ENCODE peak calls at places on chromosome 16, in four cellular contexts. One of them, this sample, is unnamed. For H3K4me1, the result is how much of the 10 kb centered on the place peaks cover.

GRCh38 chr16:977096-977701 is 4.4 kb upstream of the SOX8 start:
- DNase-seq in tibial nerve: no peak
- DNase-seq in breast epithelium: no peak
- DNase-seq in spleen: no peak
- DNase-seq in this sample: no peak

GRCh38 chr16:47644661-47645060 is 183.5 kb downstream of the PHKB start:
- DNase-seq in tibial nerve: no peak
- DNase-seq in breast epithelium: no peak
- DNase-seq in spleen: no peak
- DNase-seq in this sample: no peak

GRCh38 chr16:27204232-27204915 is 1.0 kb downstream of the KDM8 start:
- DNase-seq in tibial nerve: no peak
- DNase-seq in breast epithelium: no peak
- DNase-seq in spleen: peak
- DNase-seq in this sample: no peak

GRCh38 chr16:50864386-50864785 is 122.5 kb downstream of the CYLD start:
- DNase-seq in tibial nerve: no peak
- DNase-seq in breast epithelium: no peak
- DNase-seq in spleen: no peak
- DNase-seq in this sample: peak

GRCh38 chr16:75620326-75621169 is 2.5 kb downstream of the ADAT1 start:
- DNase-seq in tibial nerve: no peak
- DNase-seq in breast epithelium: no peak
- DNase-seq in spleen: peak
- DNase-seq in this sample: no peak

GRCh38 chr16:1152123-1152638 is 725 bp upstream of the CACNA1H start:
- DNase-seq in tibial nerve: no peak
- DNase-seq in breast epithelium: no peak
- DNase-seq in spleen: peak
- DNase-seq in this sample: no peak

GRCh38 chr16:7853197-7853596 is 520.6 kb downstream of the RBFOX1 start:
- DNase-seq in tibial nerve: no peak
- DNase-seq in breast epithelium: no peak
- DNase-seq in spleen: no peak
- DNase-seq in this sample: no peak

GRCh38 chr16:84617068-84617630 is 729 bp downstream of the COTL1 start:
- DNase-seq in tibial nerve: no peak
- DNase-seq in breast epithelium: no peak
- DNase-seq in spleen: peak
- DNase-seq in this sample: no peak

GRCh38 chr16:87722590-87723223 is 43.1 kb downstream of the KLHDC4 start:
- DNase-seq in tibial nerve: no peak
- DNase-seq in breast epithelium: no peak
- DNase-seq in spleen: no peak
- DNase-seq in this sample: no peak

GRCh38 chr16:52203096-52203495 is 343.8 kb downstream of the TOX3 start:
- DNase-seq in tibial nerve: no peak
- DNase-seq in breast epithelium: no peak
- DNase-seq in spleen: no peak
- DNase-seq in this sample: no peak

GRCh38 chr16:56369202-56369601 is 56.1 kb downstream of the AMFR start:
- DNase-seq in tibial nerve: no peak
- DNase-seq in breast epithelium: peak
- DNase-seq in spleen: no peak
- DNase-seq in this sample: no peak

GRCh38 chr16:81611721-81612120 is 167.1 kb downstream of the CMIP start:
- DNase-seq in tibial nerve: no peak
- DNase-seq in breast epithelium: no peak
- DNase-seq in spleen: no peak
- DNase-seq in this sample: no peak

GRCh38 chr16:4009177-4009576 is 107.1 kb downstream of the ADCY9 start:
- DNase-seq in tibial nerve: no peak
- DNase-seq in breast epithelium: no peak
- DNase-seq in spleen: no peak
- DNase-seq in this sample: no peak

GRCh38 chr16:60815865-60816264 is 1220.4 kb downstream of the CDH8 start:
- DNase-seq in tibial nerve: no peak
- DNase-seq in breast epithelium: no peak
- DNase-seq in spleen: no peak
- DNase-seq in this sample: no peak

DNA sequence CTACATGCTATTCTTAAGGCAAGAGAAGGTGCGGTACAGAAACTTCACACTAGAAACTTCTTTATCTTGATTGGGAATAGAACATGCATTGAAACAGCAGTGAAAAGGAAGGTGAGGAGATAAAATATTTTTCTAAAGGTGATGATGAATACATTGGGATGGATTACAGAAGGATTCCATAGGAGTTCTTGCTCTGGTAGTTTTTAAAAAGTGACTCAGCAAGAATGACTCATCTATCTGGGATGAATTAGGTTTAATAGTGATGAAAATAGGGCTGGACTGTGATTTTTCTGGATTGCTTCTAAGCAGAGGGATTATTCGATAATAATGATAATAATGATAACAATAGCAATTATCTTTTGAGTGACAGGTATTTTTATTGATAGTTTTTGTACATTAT is 65.6 kb upstream of the HS3ST4 start:
- DNase-seq in tibial nerve: no peak
- DNase-seq in breast epithelium: no peak
- DNase-seq in spleen: no peak
- DNase-seq in this sample: no peak
- H3K4me1 ChIP-seq in tibial nerve: under half
- H3K4me1 ChIP-seq in breast epithelium: under half
- H3K4me1 ChIP-seq in spleen: under half
- H3K4me1 ChIP-seq in this sample: under half

DNA sequence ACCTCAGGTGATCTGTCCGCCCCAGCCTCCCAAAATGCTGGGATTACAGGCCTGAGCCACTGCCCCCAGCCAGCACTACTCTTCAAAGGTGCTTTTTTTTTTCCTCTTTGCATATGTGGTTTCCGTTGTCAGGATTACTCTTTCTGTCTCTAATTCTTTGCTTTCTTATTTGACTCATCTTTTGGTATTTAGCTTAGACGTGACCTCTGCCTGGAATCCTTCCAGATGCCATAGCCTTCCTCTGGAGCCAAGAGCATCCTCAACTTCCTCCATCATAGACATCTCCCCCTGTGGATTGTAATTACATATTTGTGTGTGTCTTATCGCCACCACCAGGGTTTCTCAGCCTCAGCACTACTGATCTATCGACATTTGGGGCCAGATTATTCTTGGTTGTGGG is 84.4 kb upstream of the XYLT1 start:
- DNase-seq in tibial nerve: no peak
- DNase-seq in breast epithelium: no peak
- DNase-seq in spleen: no peak
- DNase-seq in this sample: no peak
- H3K4me1 ChIP-seq in tibial nerve: under half
- H3K4me1 ChIP-seq in breast epithelium: under half
- H3K4me1 ChIP-seq in spleen: under half
- H3K4me1 ChIP-seq in this sample: under half

GRCh38 chr16:86389566-86390328 is 120.6 kb upstream of the FOXF1 start:
- DNase-seq in tibial nerve: no peak
- DNase-seq in breast epithelium: no peak
- DNase-seq in spleen: no peak
- DNase-seq in this sample: no peak

GRCh38 chr16:86391987-86392386 is 118.3 kb upstream of the FOXF1 start:
- DNase-seq in tibial nerve: no peak
- DNase-seq in breast epithelium: no peak
- DNase-seq in spleen: no peak
- DNase-seq in this sample: no peak

GRCh38 chr16:86388976-86389375 is 121.4 kb upstream of the FOXF1 start:
- DNase-seq in tibial nerve: no peak
- DNase-seq in breast epithelium: no peak
- DNase-seq in spleen: no peak
- DNase-seq in this sample: no peak

GRCh38 chr16:86391486-86391885 is 118.8 kb upstream of the FOXF1 start:
- DNase-seq in tibial nerve: no peak
- DNase-seq in breast epithelium: no peak
- DNase-seq in spleen: no peak
- DNase-seq in this sample: no peak

GRCh38 chr16:86390335-86390734 is 120.0 kb upstream of the FOXF1 start:
- DNase-seq in tibial nerve: no peak
- DNase-seq in breast epithelium: no peak
- DNase-seq in spleen: no peak
- DNase-seq in this sample: no peak
- H3K4me1 ChIP-seq in tibial nerve: under half
- H3K4me1 ChIP-seq in breast epithelium: under half
- H3K4me1 ChIP-seq in spleen: under half
- H3K4me1 ChIP-seq in this sample: under half

DNA sequence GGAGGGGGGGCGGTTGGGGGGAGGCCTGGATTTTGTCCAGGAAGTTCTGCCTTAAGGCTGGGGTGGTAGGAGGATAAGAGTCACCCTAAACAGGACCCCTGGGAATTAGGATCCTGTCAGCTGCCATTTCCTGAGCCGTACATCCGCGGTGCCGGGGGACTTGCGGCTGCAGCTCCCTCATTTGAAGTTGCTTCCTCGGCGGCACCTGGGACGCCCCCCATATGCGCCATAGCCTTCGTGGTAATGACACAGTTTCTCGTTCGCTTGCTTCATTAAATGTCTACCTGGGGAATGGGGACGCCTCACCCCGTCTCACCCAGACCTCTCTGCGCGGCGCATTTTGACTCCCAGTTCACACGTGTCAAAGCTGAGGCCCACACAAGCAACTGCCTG is 55.1 kb upstream of the PABPN1L start:
- DNase-seq in tibial nerve: no peak
- DNase-seq in breast epithelium: no peak
- DNase-seq in spleen: no peak
- DNase-seq in this sample: no peak
- H3K4me1 ChIP-seq in tibial nerve: half or more
- H3K4me1 ChIP-seq in breast epithelium: under half
- H3K4me1 ChIP-seq in spleen: half or more
- H3K4me1 ChIP-seq in this sample: half or more

DNA sequence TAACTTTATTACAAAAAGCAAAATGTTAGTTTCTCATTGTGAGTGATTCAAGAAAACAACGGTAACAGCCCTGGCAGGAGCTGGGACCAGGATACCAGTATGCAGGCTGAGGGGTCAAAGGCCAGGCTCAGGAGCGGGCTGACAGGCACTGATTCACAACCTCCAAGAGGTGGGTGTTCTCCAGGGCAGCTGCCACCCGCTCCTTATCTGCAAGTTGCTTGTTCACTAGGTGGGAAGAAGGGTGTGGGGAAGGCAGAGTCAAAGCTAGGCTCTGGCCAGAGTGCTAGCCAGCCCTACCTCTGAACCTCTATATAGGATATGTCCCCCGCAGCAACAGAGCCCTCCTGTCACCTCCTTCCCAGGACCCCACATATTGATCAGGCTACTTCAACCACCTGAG is 2.1 kb downstream of the CIAO2B start:
- DNase-seq in tibial nerve: no peak
- DNase-seq in breast epithelium: no peak
- DNase-seq in spleen: no peak
- DNase-seq in this sample: no peak
- H3K4me1 ChIP-seq in tibial nerve: under half
- H3K4me1 ChIP-seq in breast epithelium: under half
- H3K4me1 ChIP-seq in spleen: under half
- H3K4me1 ChIP-seq in this sample: under half

GRCh38 chr16:89945654-89946053 is 2.9 kb upstream of the DEF8 start:
- DNase-seq in tibial nerve: no peak
- DNase-seq in breast epithelium: no peak
- DNase-seq in spleen: no peak
- DNase-seq in this sample: no peak
- H3K4me1 ChIP-seq in tibial nerve: under half
- H3K4me1 ChIP-seq in breast epithelium: under half
- H3K4me1 ChIP-seq in spleen: under half
- H3K4me1 ChIP-seq in this sample: under half

DNA sequence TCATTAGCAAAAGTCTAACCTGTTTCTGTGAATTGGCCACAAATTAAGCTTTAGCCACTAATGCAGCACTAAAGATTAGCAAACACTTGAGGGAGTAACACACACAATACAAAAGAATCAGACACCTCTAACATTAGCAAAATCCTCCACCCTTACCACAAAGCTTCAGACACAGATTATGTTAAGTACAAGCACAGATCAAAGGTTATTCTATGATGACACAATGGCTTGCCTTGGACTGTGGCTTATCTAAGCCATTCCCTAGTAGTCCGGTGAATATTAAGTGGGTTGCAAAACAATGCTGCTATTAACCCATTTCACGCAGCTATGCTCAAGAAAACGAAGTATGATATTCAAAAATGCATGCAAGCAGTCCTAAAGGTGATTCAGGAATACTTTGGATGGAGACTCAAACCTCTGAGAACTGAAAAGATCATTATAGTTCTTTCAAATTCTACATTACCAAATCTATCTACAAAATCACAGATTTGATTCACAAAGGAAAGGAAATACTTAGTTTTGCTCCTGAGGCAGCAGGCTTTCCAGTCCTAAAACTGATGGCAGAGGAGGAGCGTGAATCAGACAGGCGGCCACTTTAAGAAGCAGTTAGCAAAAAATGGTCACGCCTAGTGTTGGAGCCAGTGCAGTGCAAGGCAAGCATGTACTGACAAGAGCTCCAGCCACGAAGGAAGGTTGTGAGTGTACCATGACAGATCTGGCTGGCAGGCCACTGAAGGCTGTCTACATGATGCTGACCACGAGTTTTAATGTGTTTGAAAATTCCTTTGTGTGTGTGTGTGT is 67.2 kb downstream of the PARN start:
- DNase-seq in tibial nerve: no peak
- DNase-seq in breast epithelium: no peak
- DNase-seq in spleen: no peak
- DNase-seq in this sample: no peak
- H3K4me1 ChIP-seq in tibial nerve: under half
- H3K4me1 ChIP-seq in breast epithelium: under half
- H3K4me1 ChIP-seq in spleen: under half
- H3K4me1 ChIP-seq in this sample: under half

GRCh38 chr16:30006659-30007377 is 4.0 kb downstream of the DOC2A start:
- DNase-seq in tibial nerve: no peak
- DNase-seq in breast epithelium: no peak
- DNase-seq in spleen: no peak
- DNase-seq in this sample: no peak
- H3K4me1 ChIP-seq in tibial nerve: under half
- H3K4me1 ChIP-seq in breast epithelium: under half
- H3K4me1 ChIP-seq in spleen: under half
- H3K4me1 ChIP-seq in this sample: under half